ENCODE peak calls at places on chromosomes 12 and 14, in four cellular contexts. Z is GM20000, B is EL, C is BJ. K is an unnamed sample.

GRCh38 chr14:88463318-88463717 is 77.9 kb downstream of the SPATA7 start:
- DNase-seq in C (no peak), Z (no peak), B (peak; percentile 23), K (peak; percentile 55)

GRCh38 chr12:43292699-43293098 is 259.3 kb downstream of the ADAMTS20 start:
- DNase-seq in B (peak; percentile 67), C (no peak), Z (no peak), K (no peak)

GRCh38 chr12:3988519-3989217 is 115.5 kb upstream of the PARP11 start:
- DNase-seq in B (no peak), C (no peak), Z (peak; percentile 64), K (no peak)

GRCh38 chr12:55743131-55743921 is 404 bp downstream of the GDF11 start:
- DNase-seq in Z (peak; percentile 87), B (peak; percentile 73), C (no peak), K (peak; percentile 76)

GRCh38 chr12:120905856-120906384 is 1.8 kb upstream of the SPPL3 start:
- DNase-seq in C (no peak), Z (no peak), B (no peak), K (no peak)

GRCh38 chr14:90721619-90722305 is 94.5 kb downstream of the TTC7B start:
- DNase-seq in C (no peak), B (no peak), Z (no peak), K (no peak)

GRCh38 chr12:6688543-6688999 is 604 bp downstream of the ZNF384 start:
- DNase-seq in B (no peak), Z (no peak), C (no peak), K (peak; percentile 82)

GRCh38 chr12:26090853-26091510 is 33.9 kb downstream of the BHLHE41 start:
- DNase-seq in Z (no peak), C (no peak), B (peak; percentile 44), K (no peak)

GRCh38 chr14:76203086-76204001 is 51.6 kb downstream of the GPATCH2L start:
- DNase-seq in Z (peak; percentile 76), B (peak; percentile 92), C (peak; percentile 23), K (peak; percentile 2)